ENCODE peak calls at places on chromosomes 4 and X, in five cellular contexts. V is cardiac muscle cell, W is thoracic aorta, I is heart left ventricle, T is mammary epithelial cell. J is an unnamed sample. For H3K4me1, the result is how much of the 10 kb centered on the place peaks cover.

GRCh38 chrX:39174761-39175417 is 373.6 kb downstream of the MID1IP1 start:
- DNase-seq in I (no peak), T (no peak), V (peak), W (no peak), J (no peak)

GRCh38 chr4:48909697-48910096 is 3.1 kb upstream of the OCIAD2 start:
- DNase-seq in I (peak), V (peak), W (peak), T (peak), J (peak)

GRCh38 chrX:9832811-9833210 is 46.6 kb downstream of the SHROOM2 start:
- DNase-seq in W (no peak), T (no peak), V (no peak), I (no peak), J (no peak)

GRCh38 chr4:164571593-164572385 is 182.1 kb upstream of the SMIM31 start:
- DNase-seq in W (no peak), I (no peak), T (peak), V (no peak), J (no peak)

GRCh38 chr4:41360911-41361830 is 104.4 kb downstream of the UCHL1 start:
- DNase-seq in T (peak), W (no peak), V (peak), I (peak), J (peak)

GRCh38 chr4:47717173-47717572 is 120.7 kb downstream of the CORIN start:
- DNase-seq in I (no peak), T (no peak), W (no peak), V (no peak), J (no peak)

GRCh38 chr4:128220286-128221235 is 67.1 kb downstream of the PGRMC2 start:
- DNase-seq in T (peak), V (peak), I (no peak), W (no peak), J (no peak)

GRCh38 chr4:29581469-29581868 is 1138.7 kb upstream of the PCDH7 start:
- DNase-seq in W (no peak), V (peak), I (no peak), T (no peak), J (no peak)

GRCh38 chr4:154120277-154120676 is 331.4 kb upstream of the SFRP2 start:
- DNase-seq in W (no peak), T (no peak), V (no peak), I (no peak), J (no peak)

GRCh38 chr4:165440415-165440882 is 61.6 kb downstream of the CPE start:
- DNase-seq in T (peak), W (no peak), V (peak), I (no peak), J (no peak)

GRCh38 chr4:108512615-108513505 is 107.5 kb upstream of the RPL34 start:
- DNase-seq in V (peak), T (peak), I (peak), W (no peak), J (no peak)

GRCh38 chr4:90234916-90235547 is 107.8 kb downstream of the CCSER1 start:
- DNase-seq in V (no peak), T (no peak), I (peak), W (no peak), J (no peak)

GRCh38 chrX:150219374-150220185 is 143.5 kb upstream of the MAMLD1 start:
- DNase-seq in I (no peak), W (no peak), T (peak), V (no peak), J (no peak)

GRCh38 chrX:153061732-153062131 is 5.5 kb downstream of the PNMA3 start:
- DNase-seq in V (peak), I (no peak), W (no peak), T (peak), J (no peak)

GRCh38 chrX:42710452-42710851 is 67.5 kb downstream of the PPP1R2C start:
- DNase-seq in T (no peak), V (no peak), I (no peak), W (no peak), J (no peak)

GRCh38 chr4:151143162-151143561 is 43.7 kb downstream of the RPS3A start:
- DNase-seq in I (no peak), W (no peak), T (no peak), V (no peak), J (no peak)

GRCh38 chr4:118872181-118872580 is 16.5 kb upstream of the SYNPO2 start:
- DNase-seq in I (no peak), V (no peak), T (peak), W (no peak), J (no peak)
- H3K4me1 ChIP-seq in I (under half), V (under half), T (under half), W (under half), J (under half)

GRCh38 chr4:167021545-167022155 is 212.6 kb downstream of the SPOCK3 start:
- DNase-seq in I (peak), V (peak), T (peak), W (no peak), J (peak)

GRCh38 chr4:167025651-167026050 is 208.6 kb downstream of the SPOCK3 start:
- DNase-seq in W (no peak), V (no peak), I (no peak), T (peak), J (no peak)

GRCh38 chr4:167014944-167015343 is 219.3 kb downstream of the SPOCK3 start:
- DNase-seq in W (no peak), I (no peak), V (no peak), T (no peak), J (no peak)

GRCh38 chr4:167023359-167023925 is 210.9 kb downstream of the SPOCK3 start:
- DNase-seq in T (peak), I (no peak), W (no peak), V (peak), J (no peak)

DNA sequence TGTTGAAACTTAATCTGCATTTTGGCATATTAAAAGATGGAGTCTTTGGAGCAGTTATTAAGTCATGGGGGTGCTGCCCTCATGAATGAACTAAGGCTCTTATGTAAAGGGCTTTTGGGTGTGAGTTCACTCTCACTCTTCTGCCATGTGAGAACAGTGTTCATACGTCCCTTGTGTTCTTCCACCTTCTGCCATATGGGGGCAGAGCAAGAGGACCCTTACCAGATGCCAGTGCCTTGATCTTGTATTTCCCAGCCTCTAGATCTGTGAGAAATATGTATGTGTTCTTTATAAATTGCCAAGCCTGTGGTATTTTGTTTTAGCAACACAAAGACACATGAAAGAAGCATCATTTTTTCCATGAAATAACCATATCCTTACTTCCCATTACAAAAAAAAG is 213.9 kb downstream of the SPOCK3 start:
- DNase-seq in W (no peak), I (no peak), V (peak), T (no peak), J (no peak)
- TF ChIP-seq CTCF in W (no peak), I (no peak), V (peak), T (peak), J (no peak)

GRCh38 chr4:102299302-102299701 is 46.0 kb downstream of the SLC39A8 start:
- DNase-seq in T (no peak), W (no peak), I (no peak), V (no peak), J (no peak)

GRCh38 chr4:102299708-102300107 is 45.6 kb downstream of the SLC39A8 start:
- DNase-seq in I (no peak), W (no peak), T (peak), V (peak), J (no peak)

GRCh38 chr4:102301167-102301566 is 44.1 kb downstream of the SLC39A8 start:
- DNase-seq in T (no peak), I (no peak), W (no peak), V (no peak), J (no peak)

GRCh38 chr4:102295153-102295862 is 50.0 kb downstream of the SLC39A8 start:
- DNase-seq in I (no peak), V (no peak), T (no peak), W (no peak), J (no peak)
- H3K4me3 ChIP-seq in I (no peak), V (no peak), T (no peak), W (no peak), J (no peak)

GRCh38 chr4:184447664-184448063 is 26.7 kb downstream of the IRF2 start:
- DNase-seq in I (no peak), T (no peak), V (no peak), W (no peak), J (no peak)

GRCh38 chr4:184450743-184451142 is 23.6 kb downstream of the IRF2 start:
- DNase-seq in V (no peak), W (no peak), T (no peak), I (no peak), J (no peak)

GRCh38 chr4:184450045-184450444 is 24.3 kb downstream of the IRF2 start:
- DNase-seq in W (no peak), V (peak), I (no peak), T (peak), J (no peak)

GRCh38 chr4:184446132-184446531 is 28.2 kb downstream of the IRF2 start:
- DNase-seq in V (no peak), T (no peak), W (no peak), I (no peak), J (no peak)

GRCh38 chr4:184448828-184449227 is 25.5 kb downstream of the IRF2 start:
- DNase-seq in V (peak), I (peak), W (no peak), T (peak), J (no peak)
- H3K4me1 ChIP-seq in V (under half), I (under half), W (half or more), T (under half), J (under half)

GRCh38 chr4:185224597-185224996 is 15.2 kb downstream of the SNX25 start:
- DNase-seq in W (no peak), V (no peak), T (no peak), I (no peak), J (no peak)
- TF ChIP-seq CTCF in W (peak), V (no peak), T (peak), I (no peak), J (no peak)

GRCh38 chrX:46662188-46662587 is 88.6 kb downstream of the CHST7 start:
- DNase-seq in T (no peak), W (no peak), I (no peak), V (no peak), J (no peak)

GRCh38 chrX:46665232-46666162 is 91.9 kb downstream of the CHST7 start:
- DNase-seq in T (peak), W (no peak), I (no peak), V (no peak), J (no peak)

GRCh38 chrX:46662594-46662993 is 89.0 kb downstream of the CHST7 start:
- DNase-seq in W (no peak), I (no peak), V (no peak), T (no peak), J (no peak)

GRCh38 chrX:46670316-46670715 is 88.6 kb downstream of the SLC9A7 start:
- DNase-seq in I (no peak), W (no peak), V (no peak), T (no peak), J (no peak)

DNA sequence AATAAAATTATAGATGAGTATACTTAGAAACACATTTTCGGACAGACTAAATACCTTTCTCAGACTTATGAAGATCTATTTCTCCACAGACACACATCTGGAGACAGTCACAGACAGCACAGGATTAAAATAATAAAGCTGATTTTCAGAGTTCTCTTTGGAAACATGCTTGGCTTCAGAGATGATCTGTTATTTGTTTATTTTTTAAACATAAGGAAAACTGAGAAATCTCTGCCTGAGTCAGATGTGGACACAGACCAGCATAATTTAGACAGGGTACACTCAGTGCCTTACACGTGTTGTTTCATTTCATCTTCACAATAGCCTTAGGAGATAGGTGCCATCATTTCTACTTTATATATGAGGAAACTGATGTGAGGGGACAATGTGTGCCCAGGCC is 92.1 kb downstream of the SLC9A7 start:
- DNase-seq in W (no peak), I (no peak), T (no peak), V (no peak), J (no peak)
- H3K4me3 ChIP-seq in W (no peak), I (no peak), T (no peak), V (no peak), J (no peak)

GRCh38 chr4:126839066-126839465 is 793.7 kb upstream of the INTU start:
- DNase-seq in W (no peak), T (no peak), I (no peak), V (peak), J (no peak)
- H3K4me1 ChIP-seq in W (under half), T (under half), I (under half), V (under half), J (under half)

GRCh38 chr4:152462715-152463114 is 73.2 kb downstream of the FBXW7 start:
- DNase-seq in T (peak), W (no peak), I (no peak), V (peak), J (no peak)

GRCh38 chr4:152459326-152459725 is 76.6 kb downstream of the FBXW7 start:
- DNase-seq in T (no peak), W (no peak), V (no peak), I (no peak), J (no peak)

GRCh38 chr4:152462047-152462446 is 73.8 kb downstream of the FBXW7 start:
- DNase-seq in W (no peak), T (no peak), V (peak), I (no peak), J (no peak)

GRCh38 chr4:152458801-152459302 is 77.0 kb downstream of the FBXW7 start:
- DNase-seq in T (no peak), I (no peak), W (no peak), V (peak), J (no peak)

GRCh38 chr4:152460488-152460887 is 75.4 kb downstream of the FBXW7 start:
- DNase-seq in V (peak), W (no peak), I (no peak), T (peak), J (no peak)
- TF ChIP-seq CTCF in V (peak), W (no peak), I (no peak), T (no peak), J (no peak)